ENCODE peak calls at places on chromosomes 7 and 10, in six cellular contexts. R is fibroblast of the aortic adventitia, W is SK-N-MC, C is transverse colon, K is uterus, I is IMR-90. Y is an unnamed sample.
A peak's percentile ranks its signal among the peaks of the same experiment; 100 is the strongest.

GRCh38 chr7:2016021-2016631 is 216.6 kb downstream of the MAD1L1 start:
- DNase-seq in K (no peak), R (no peak), C (no peak), I (no peak), W (no peak), Y (no peak)

GRCh38 chr10:9188022-9188810 is 1133.7 kb downstream of the GATA3 start:
- DNase-seq in I (peak; percentile 1), R (no peak), K (no peak), W (no peak), C (no peak), Y (no peak)

GRCh38 chr7:33040803-33041516 is 21.6 kb downstream of the NT5C3A start:
- DNase-seq in C (peak; percentile 80), I (peak; percentile 36), K (no peak), R (peak; percentile 61), W (no peak), Y (peak; percentile 50)

GRCh38 chr10:11302181-11302580 is 284.5 kb downstream of the CELF2 start:
- DNase-seq in W (no peak), K (no peak), R (no peak), I (no peak), C (no peak), Y (no peak)

GRCh38 chr10:119426699-119427098 is 115.8 kb downstream of the RGS10 start:
- DNase-seq in R (no peak), C (no peak), W (no peak), I (no peak), K (no peak), Y (no peak)

GRCh38 chr7:33287738-33288137 is 158.4 kb downstream of the BBS9 start:
- DNase-seq in C (no peak), K (no peak), I (no peak), W (no peak), R (no peak), Y (no peak)

GRCh38 chr7:371779-372545 is 82.0 kb downstream of the FOXL3 start:
- DNase-seq in R (no peak), C (peak; percentile 7), K (peak; percentile 7), I (no peak), W (no peak), Y (no peak)

GRCh38 chr10:33519130-33519860 is 184.8 kb upstream of the NRP1 start:
- DNase-seq in I (no peak), W (no peak), R (no peak), K (no peak), C (no peak), Y (no peak)

GRCh38 chr7:91720255-91720937 is 160.1 kb downstream of the MTERF1 start:
- DNase-seq in K (no peak), I (peak; percentile 1), W (no peak), C (no peak), R (peak; percentile 64), Y (peak; percentile 80)

GRCh38 chr7:99557196-99557607 is 1.2 kb upstream of the ZNF655 start:
- DNase-seq in K (no peak), W (no peak), R (no peak), I (peak; percentile 13), C (no peak), Y (no peak)

GRCh38 chr7:129858490-129858889 is 94.3 kb downstream of the UBE2H start:
- DNase-seq in W (no peak), R (no peak), C (no peak), I (no peak), K (no peak), Y (no peak)

GRCh38 chr7:127578036-127578684 is 7.2 kb downstream of the GCC1 start:
- DNase-seq in K (peak; percentile 54), C (no peak), I (peak; percentile 80), R (peak; percentile 58), W (no peak), Y (peak; percentile 81)

GRCh38 chr10:80513106-80513505 is 24.6 kb upstream of the SH2D4B start:
- DNase-seq in I (no peak), R (no peak), K (no peak), C (no peak), W (no peak), Y (no peak)

GRCh38 chr7:148501707-148502139 is 88.8 kb upstream of the C7orf33 start:
- DNase-seq in K (no peak), R (no peak), I (no peak), W (no peak), C (peak; percentile 40), Y (no peak)

GRCh38 chr10:79143879-79144278 is 75.1 kb downstream of the ZMIZ1 start:
- DNase-seq in R (no peak), K (no peak), I (no peak), C (no peak), W (no peak), Y (no peak)

GRCh38 chr7:98021588-98022351 is 31.8 kb upstream of the OCM2 start:
- DNase-seq in K (peak; percentile 31), R (peak; percentile 56), W (no peak), I (peak; percentile 37), C (peak; percentile 83), Y (peak; percentile 53)

GRCh38 chr7:154484406-154484805 is 432.2 kb downstream of the DPP6 start:
- DNase-seq in K (no peak), W (no peak), I (no peak), C (no peak), R (no peak), Y (no peak)

GRCh38 chr7:50412958-50413357 is 37.2 kb downstream of the FIGNL1 start:
- DNase-seq in R (no peak), K (no peak), I (no peak), W (no peak), C (no peak), Y (no peak)

GRCh38 chr7:8217200-8218068 is 44.5 kb downstream of the ICA1 start:
- DNase-seq in K (no peak), R (peak; percentile 87), W (peak; percentile 70), C (no peak), I (peak; percentile 73), Y (peak; percentile 76)

GRCh38 chr7:901388-902154 is 25.2 kb downstream of the GET4 start:
- DNase-seq in R (peak; percentile 82), I (peak; percentile 82), C (peak; percentile 95), K (peak; percentile 56), W (peak; percentile 58), Y (peak; percentile 88)

GRCh38 chr10:7409045-7409731 is 1.6 kb downstream of the SFMBT2 start:
- DNase-seq in K (peak; percentile 42), I (no peak), W (no peak), C (peak; percentile 33), R (no peak), Y (peak; percentile 16)

GRCh38 chr10:61211468-61211867 is 241.7 kb downstream of the TMEM26 start:
- DNase-seq in R (no peak), K (no peak), W (no peak), I (no peak), C (no peak), Y (no peak)

GRCh38 chr7:25998499-25998898 is 153.5 kb upstream of the NFE2L3 start:
- DNase-seq in C (no peak), W (no peak), I (no peak), R (no peak), K (no peak), Y (no peak)

GRCh38 chr7:41576176-41576575 is 126.7 kb downstream of the INHBA start:
- DNase-seq in R (no peak), I (peak; percentile 69), W (no peak), K (no peak), C (no peak), Y (peak; percentile 5)

GRCh38 chr10:103845983-103846382 is 9.4 kb downstream of the SH3PXD2A start:
- DNase-seq in R (no peak), C (peak; percentile 57), I (no peak), W (no peak), K (no peak), Y (no peak)

GRCh38 chr7:12719978-12720377 is 32.5 kb downstream of the ARL4A start:
- DNase-seq in W (peak; percentile 76), I (peak; percentile 17), C (no peak), R (peak; percentile 47), K (peak; percentile 37), Y (no peak)

GRCh38 chr7:25795824-25796235 is 356.2 kb upstream of the NFE2L3 start:
- DNase-seq in I (peak; percentile 52), R (peak; percentile 46), C (no peak), K (no peak), W (no peak), Y (peak; percentile 27)

GRCh38 chr7:55063036-55063435 is 44.2 kb downstream of the EGFR start:
- DNase-seq in R (no peak), C (no peak), I (no peak), K (no peak), W (no peak), Y (peak; percentile 73)

DNA sequence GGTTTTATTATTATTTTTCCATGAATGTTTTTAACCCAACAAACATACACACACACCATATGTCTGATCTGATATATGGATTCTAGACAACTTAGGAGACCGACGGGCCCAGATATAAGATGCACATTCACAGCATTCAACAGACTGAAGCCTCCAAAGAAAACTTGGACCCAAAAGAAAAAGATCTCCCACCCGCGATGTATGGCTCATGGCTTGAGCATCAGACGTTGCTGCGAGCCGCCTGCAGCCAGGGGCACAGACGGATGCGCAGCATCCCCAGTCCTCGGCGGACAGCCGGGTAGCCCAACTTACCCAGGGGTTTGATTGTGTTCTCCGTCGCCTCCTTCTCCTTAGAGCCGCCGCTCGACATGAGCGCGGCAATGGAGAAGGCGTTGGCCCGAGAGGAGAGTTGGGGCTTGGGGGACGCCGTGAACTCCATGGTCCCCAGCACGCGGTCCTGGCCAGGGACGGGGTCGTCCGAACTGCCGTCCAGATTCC is 669 bp downstream of the TBX20 start:
- DNase-seq in W (no peak), R (peak; percentile 35), C (no peak), K (no peak), I (no peak), Y (no peak)
- H3K4me3 ChIP-seq in W (peak overlapping the region; percentile 82), R (peak overlapping the region; percentile 84), C (no peak overlapping the region), K (no peak overlapping the region), I (no peak overlapping the region), Y (no peak overlapping the region)

GRCh38 chr7:105229641-105230040 is 159.1 kb downstream of the SRPK2 start:
- DNase-seq in C (no peak), I (peak; percentile 23), K (no peak), R (no peak), W (no peak), Y (no peak)
- H3K4me3 ChIP-seq in C (no peak overlapping the region), I (no peak overlapping the region), K (no peak overlapping the region), R (no peak overlapping the region), W (peak overlapping the region; percentile 13), Y (no peak overlapping the region)

GRCh38 chr10:123864923-123865322 is 26.7 kb downstream of the CPXM2 start:
- DNase-seq in I (no peak), K (no peak), W (no peak), R (no peak), C (peak; percentile 23), Y (no peak)
- H3K4me3 ChIP-seq in I (no peak overlapping the region), K (no peak overlapping the region), W (no peak overlapping the region), R (no peak overlapping the region), C (no peak overlapping the region), Y (no peak overlapping the region)

DNA sequence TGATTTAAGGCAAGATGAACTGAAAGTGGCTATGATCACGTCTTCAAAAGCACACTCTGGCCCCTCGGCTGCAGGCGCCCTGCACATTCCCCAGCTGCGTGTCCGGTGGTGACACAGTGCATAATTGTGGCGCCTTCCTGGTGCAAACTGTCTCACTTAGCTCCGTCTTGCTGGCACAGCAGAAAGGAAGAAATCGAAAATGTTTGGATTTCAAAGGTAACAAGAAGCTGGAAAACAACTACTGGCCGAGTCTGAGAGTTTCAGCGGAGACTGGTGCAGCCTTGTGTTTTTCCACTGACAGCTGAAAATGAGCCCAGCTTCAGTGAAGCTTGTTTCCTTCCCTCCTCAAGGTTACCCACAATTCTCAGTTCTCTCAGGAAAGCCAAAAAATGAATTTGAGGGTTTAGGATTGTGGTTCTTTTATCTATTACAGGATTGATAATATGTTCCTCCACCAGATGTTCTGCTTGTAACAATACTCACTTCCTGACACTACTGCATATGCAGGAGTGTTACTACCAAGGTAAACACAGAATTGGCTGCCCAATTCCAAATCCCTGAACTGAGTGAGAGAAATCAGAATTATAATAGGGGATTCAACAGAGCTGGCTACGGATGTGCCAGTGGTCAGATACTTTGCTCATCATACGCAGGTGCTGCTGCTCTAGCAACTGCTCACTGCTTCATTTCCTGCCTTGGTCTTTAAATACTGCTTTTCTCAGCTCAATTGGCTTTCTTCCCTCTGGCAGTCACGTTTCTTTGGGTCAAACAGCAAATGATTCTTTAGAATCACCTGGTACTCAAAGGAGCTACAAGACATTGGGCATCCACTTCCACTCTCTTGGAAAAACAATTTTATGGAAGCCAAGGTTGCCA is 63.7 kb downstream of the TRUB1 start:
- DNase-seq in I (peak; percentile 17), K (no peak), R (peak; percentile 39), C (no peak), W (no peak), Y (peak; percentile 3)
- H3K4me3 ChIP-seq in I (peak overlapping the region; percentile 50), K (peak overlapping the region; percentile 35), R (peak overlapping the region; percentile 53), C (no peak overlapping the region), W (no peak overlapping the region), Y (no peak overlapping the region)